ENCODE peak calls at places on chromosomes 1 and 21, in six cellular contexts. One of them, this sample, is unnamed.

GRCh38 chr1:82801151-82801550 is 1000.4 kb downstream of the ADGRL2 start:
- DNase-seq in substantia nigra: no peak
- DNase-seq in Calu3: no peak
- DNase-seq in activated T-cell treated with anti-CD3 and anti-CD28 coated beads for 4 hours: no peak
- DNase-seq in ecto neural progenitor cell: no peak
- DNase-seq in cardiac fibroblast: no peak
- DNase-seq in this sample: no peak

GRCh38 chr1:1426496-1426960 is 5.5 kb upstream of the ANKRD65 start:
- DNase-seq in Calu3: no peak
- DNase-seq in cardiac fibroblast: no peak
- DNase-seq in activated T-cell treated with anti-CD3 and anti-CD28 coated beads for 4 hours: no peak
- DNase-seq in substantia nigra: peak
- DNase-seq in ecto neural progenitor cell: no peak
- DNase-seq in this sample: peak

GRCh38 chr1:7564097-7564496 is 207.0 kb upstream of the VAMP3 start:
- DNase-seq in activated T-cell treated with anti-CD3 and anti-CD28 coated beads for 4 hours: no peak
- DNase-seq in substantia nigra: no peak
- DNase-seq in cardiac fibroblast: no peak
- DNase-seq in Calu3: no peak
- DNase-seq in ecto neural progenitor cell: no peak
- DNase-seq in this sample: no peak

GRCh38 chr1:25799758-25800537 is at the start of gene SELENON:
- DNase-seq in ecto neural progenitor cell: peak
- DNase-seq in activated T-cell treated with anti-CD3 and anti-CD28 coated beads for 4 hours: no peak
- DNase-seq in substantia nigra: peak
- DNase-seq in cardiac fibroblast: peak
- DNase-seq in Calu3: peak
- DNase-seq in this sample: peak

GRCh38 chr1:101165944-101166343 is 70.9 kb upstream of the S1PR1 start:
- DNase-seq in Calu3: no peak
- DNase-seq in substantia nigra: no peak
- DNase-seq in ecto neural progenitor cell: peak
- DNase-seq in activated T-cell treated with anti-CD3 and anti-CD28 coated beads for 4 hours: no peak
- DNase-seq in cardiac fibroblast: no peak
- DNase-seq in this sample: no peak

GRCh38 chr1:100782473-100783010 is 63.0 kb downstream of the VCAM1 start:
- DNase-seq in ecto neural progenitor cell: no peak
- DNase-seq in cardiac fibroblast: no peak
- DNase-seq in substantia nigra: no peak
- DNase-seq in Calu3: no peak
- DNase-seq in activated T-cell treated with anti-CD3 and anti-CD28 coated beads for 4 hours: no peak
- DNase-seq in this sample: no peak

GRCh38 chr1:202129453-202130274 is 6.9 kb downstream of the GPR37L1 start:
- DNase-seq in Calu3: no peak
- DNase-seq in cardiac fibroblast: no peak
- DNase-seq in substantia nigra: peak
- DNase-seq in activated T-cell treated with anti-CD3 and anti-CD28 coated beads for 4 hours: no peak
- DNase-seq in ecto neural progenitor cell: no peak
- DNase-seq in this sample: no peak

GRCh38 chr21:24545807-24546361 is 1061.4 kb downstream of the MRPL39 start:
- DNase-seq in Calu3: no peak
- DNase-seq in substantia nigra: no peak
- DNase-seq in cardiac fibroblast: no peak
- DNase-seq in ecto neural progenitor cell: no peak
- DNase-seq in activated T-cell treated with anti-CD3 and anti-CD28 coated beads for 4 hours: no peak
- DNase-seq in this sample: no peak

GRCh38 chr1:85230305-85230977 is 29.0 kb downstream of the C1orf52 start:
- DNase-seq in Calu3: peak
- DNase-seq in substantia nigra: no peak
- DNase-seq in cardiac fibroblast: no peak
- DNase-seq in activated T-cell treated with anti-CD3 and anti-CD28 coated beads for 4 hours: no peak
- DNase-seq in ecto neural progenitor cell: no peak
- DNase-seq in this sample: no peak

GRCh38 chr1:94322696-94323095 is 85.3 kb upstream of the ARHGAP29 start:
- DNase-seq in substantia nigra: no peak
- DNase-seq in ecto neural progenitor cell: no peak
- DNase-seq in cardiac fibroblast: peak
- DNase-seq in Calu3: peak
- DNase-seq in activated T-cell treated with anti-CD3 and anti-CD28 coated beads for 4 hours: no peak
- DNase-seq in this sample: no peak

GRCh38 chr1:69739181-69739580 is 171.5 kb downstream of the LRRC7 start:
- DNase-seq in cardiac fibroblast: peak
- DNase-seq in activated T-cell treated with anti-CD3 and anti-CD28 coated beads for 4 hours: no peak
- DNase-seq in substantia nigra: no peak
- DNase-seq in Calu3: no peak
- DNase-seq in ecto neural progenitor cell: no peak
- DNase-seq in this sample: no peak

GRCh38 chr1:109295712-109296415 is 10.9 kb downstream of the MYBPHL start:
- DNase-seq in ecto neural progenitor cell: no peak
- DNase-seq in Calu3: no peak
- DNase-seq in substantia nigra: no peak
- DNase-seq in cardiac fibroblast: no peak
- DNase-seq in activated T-cell treated with anti-CD3 and anti-CD28 coated beads for 4 hours: no peak
- DNase-seq in this sample: no peak

GRCh38 chr1:924619-925323 is 1.0 kb downstream of the SAMD11 start:
- DNase-seq in substantia nigra: no peak
- DNase-seq in ecto neural progenitor cell: no peak
- DNase-seq in cardiac fibroblast: no peak
- DNase-seq in Calu3: no peak
- DNase-seq in activated T-cell treated with anti-CD3 and anti-CD28 coated beads for 4 hours: no peak
- DNase-seq in this sample: no peak